ENCODE peak calls at places on chromosomes 4 and X, in four cellular contexts. Y is aorta; T is esophagus squamous epithelium; G is CD4-positive, alpha-beta T cell. S is an unnamed sample.

GRCh38 chr4:184097240-184097619 is 120.4 kb downstream of the ENPP6 start:
- DNase-seq in Y (peak), T (no peak), G (no peak), S (peak)

GRCh38 chrX:1502241-1502640 is 34.7 kb downstream of the P2RY8 start:
- DNase-seq in Y (peak), T (no peak), G (no peak), S (peak)

GRCh38 chr4:8643986-8644385 is 51.4 kb downstream of the CPZ start:
- DNase-seq in Y (peak), T (no peak), G (no peak), S (peak)

GRCh38 chr4:36168127-36168898 is 76.0 kb downstream of the ARAP2 start:
- DNase-seq in Y (no peak), T (no peak), G (no peak), S (no peak)

GRCh38 chr4:60345397-60345796 is 854.7 kb upstream of the ADGRL3 start:
- DNase-seq in Y (no peak), T (no peak), G (no peak), S (no peak)

GRCh38 chrX:132615396-132616131 is 126.7 kb upstream of the MBNL3 start:
- DNase-seq in Y (no peak), T (no peak), G (peak), S (peak)

GRCh38 chr4:138697771-138698170 is 317.8 kb upstream of the NOCT start:
- DNase-seq in Y (no peak), T (no peak), G (no peak), S (no peak)

GRCh38 chrX:97740886-97741285 is 857.2 kb downstream of the RPA4 start:
- DNase-seq in Y (no peak), T (no peak), G (no peak), S (no peak)

GRCh38 chrX:40773809-40774208 is 38.5 kb upstream of the MED14 start:
- DNase-seq in Y (no peak), T (no peak), G (no peak), S (no peak)

GRCh38 chr4:123924536-123924935 is 527.9 kb downstream of the SPRY1 start:
- DNase-seq in Y (no peak), T (no peak), G (no peak), S (no peak)

GRCh38 chrX:151177141-151178027 is 1.0 kb downstream of the GPR50 start:
- DNase-seq in Y (peak), T (no peak), G (no peak), S (no peak)

GRCh38 chr4:66956852-66957251 is 588.5 kb downstream of the CENPC start:
- DNase-seq in Y (no peak), T (no peak), G (no peak), S (no peak)

GRCh38 chrX:100072286-100072685 is 337.8 kb downstream of the PCDH19 start:
- DNase-seq in Y (no peak), T (no peak), G (no peak), S (no peak)

GRCh38 chr4:47482326-47482725 is 2.7 kb upstream of the ATP10D start:
- DNase-seq in Y (no peak), T (no peak), G (no peak), S (no peak)

GRCh38 chr4:102564399-102564921 is 63.3 kb downstream of the NFKB1 start:
- DNase-seq in Y (no peak), T (no peak), G (no peak), S (no peak)

GRCh38 chr4:7108660-7109059 is 40.8 kb upstream of the GRPEL1 start:
- DNase-seq in Y (peak), T (no peak), G (no peak), S (no peak)

GRCh38 chrX:152926279-152926678 is 28.4 kb downstream of the ZNF185 start:
- DNase-seq in Y (no peak), T (no peak), G (peak), S (no peak)

GRCh38 chr4:103198111-103198765 is at the start of gene CENPE:
- DNase-seq in Y (peak), T (peak), G (peak), S (peak)

GRCh38 chr4:54254915-54255246 is 25.8 kb downstream of the PDGFRA start:
- DNase-seq in Y (no peak), T (no peak), G (no peak), S (no peak)

GRCh38 chrX:39018526-39018925 is 217.3 kb downstream of the MID1IP1 start:
- DNase-seq in Y (no peak), T (no peak), G (no peak), S (no peak)

GRCh38 chr4:108045687-108046024 is 56.0 kb downstream of the HADH start:
- DNase-seq in Y (peak), T (no peak), G (no peak), S (no peak)

GRCh38 chr4:7765676-7766075 is 174.0 kb downstream of the AFAP1 start:
- DNase-seq in Y (peak), T (no peak), G (no peak), S (no peak)

GRCh38 chr4:156968479-156968984 is 3.1 kb downstream of the PDGFC start:
- DNase-seq in Y (peak), T (no peak), G (no peak), S (no peak)

GRCh38 chrX:154373340-154374306 is 811 bp downstream of the FLNA start:
- DNase-seq in Y (no peak), T (no peak), G (no peak), S (no peak)

GRCh38 chrX:41922694-41923171 is 621 bp downstream of the CASK start:
- DNase-seq in Y (peak), T (no peak), G (peak), S (peak)

GRCh38 chrX:129968968-129969367 is 13.5 kb upstream of the BCORL1 start:
- DNase-seq in Y (no peak), T (no peak), G (no peak), S (no peak)

GRCh38 chr4:106695846-106696245 is 327.3 kb upstream of the GIMD1 start:
- DNase-seq in Y (no peak), T (no peak), G (no peak), S (no peak)

GRCh38 chr4:10783351-10783750 is 98.8 kb upstream of the CLNK start:
- DNase-seq in Y (no peak), T (no peak), G (no peak), S (no peak)

GRCh38 chr4:140858897-140859296 is 102.7 kb upstream of the TBC1D9 start:
- DNase-seq in Y (no peak), T (no peak), G (no peak), S (no peak)

GRCh38 chr4:39104255-39104654 is 42.2 kb downstream of the KLHL5 start:
- DNase-seq in Y (no peak), T (no peak), G (no peak), S (no peak)

GRCh38 chr4:168850016-168850415 is 160.0 kb downstream of the CBR4 start:
- DNase-seq in Y (no peak), T (no peak), G (no peak), S (no peak)

GRCh38 chr4:112284662-112285411 is 867 bp downstream of the TIFA start:
- DNase-seq in Y (no peak), T (no peak), G (no peak), S (no peak)

GRCh38 chr4:8131210-8131609 is 27.4 kb downstream of the ABLIM2 start:
- DNase-seq in Y (no peak), T (no peak), G (no peak), S (no peak)

GRCh38 chr4:2862528-2862927 is 18.9 kb downstream of the ADD1 start:
- DNase-seq in Y (no peak), T (no peak), G (no peak), S (no peak)

GRCh38 chr4:2860391-2861348 is 17.0 kb downstream of the ADD1 start:
- DNase-seq in Y (no peak), T (no peak), G (no peak), S (no peak)

GRCh38 chr4:2863649-2864048 is 20.0 kb downstream of the ADD1 start:
- DNase-seq in Y (no peak), T (no peak), G (no peak), S (no peak)

GRCh38 chr4:2859514-2859913 is 15.9 kb downstream of the ADD1 start:
- DNase-seq in Y (no peak), T (no peak), G (no peak), S (no peak)

GRCh38 chr4:2861631-2862436 is 18.2 kb downstream of the ADD1 start:
- DNase-seq in Y (no peak), T (no peak), G (no peak), S (no peak)
- H3K27ac ChIP-seq in Y (no peak), T (peak), G (no peak), S (peak)

GRCh38 chr4:147831452-147832192 is 99.7 kb downstream of the ARHGAP10 start:
- DNase-seq in Y (no peak), T (no peak), G (no peak), S (no peak)
- H3K27ac ChIP-seq in Y (peak), T (peak), G (no peak), S (peak)

DNA sequence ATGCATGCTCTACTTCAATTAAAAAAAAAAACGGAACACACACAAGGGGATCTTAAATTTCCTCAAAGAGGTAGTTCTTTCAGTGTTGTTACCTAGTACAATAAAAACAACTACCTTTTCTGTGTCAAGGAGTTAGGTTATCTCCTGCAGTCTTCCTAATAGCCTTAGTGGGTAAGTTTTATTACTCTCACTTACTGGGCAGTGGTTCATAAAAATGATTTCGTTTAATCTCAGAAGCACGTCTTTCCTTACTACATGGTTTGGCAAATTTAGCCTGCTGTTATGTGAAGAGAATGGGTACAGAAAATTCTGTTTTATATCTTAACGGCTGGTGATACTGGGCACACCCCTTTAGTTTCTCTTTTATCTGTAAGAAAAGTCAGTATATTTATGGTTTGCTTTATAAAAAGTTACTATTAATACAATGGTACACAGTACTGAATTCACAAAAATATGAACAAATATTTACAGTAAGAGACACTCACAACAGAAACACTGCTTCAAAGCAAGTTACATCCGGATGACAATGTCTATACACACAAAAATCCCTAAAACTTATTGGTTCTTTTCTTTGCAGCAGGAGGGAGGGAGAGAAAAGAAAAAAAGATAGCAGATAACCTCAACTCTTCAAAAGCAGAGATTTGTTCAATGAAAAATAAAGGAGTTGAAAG is 8.8 kb downstream of the ADH5 start:
- DNase-seq in Y (no peak), T (no peak), G (no peak), S (no peak)
- H3K27ac ChIP-seq in Y (no peak), T (no peak), G (no peak), S (no peak)

GRCh38 chrX:35339796-35340195 is 397.2 kb downstream of the FAM47B start:
- DNase-seq in Y (no peak), T (no peak), G (no peak), S (no peak)

DNA sequence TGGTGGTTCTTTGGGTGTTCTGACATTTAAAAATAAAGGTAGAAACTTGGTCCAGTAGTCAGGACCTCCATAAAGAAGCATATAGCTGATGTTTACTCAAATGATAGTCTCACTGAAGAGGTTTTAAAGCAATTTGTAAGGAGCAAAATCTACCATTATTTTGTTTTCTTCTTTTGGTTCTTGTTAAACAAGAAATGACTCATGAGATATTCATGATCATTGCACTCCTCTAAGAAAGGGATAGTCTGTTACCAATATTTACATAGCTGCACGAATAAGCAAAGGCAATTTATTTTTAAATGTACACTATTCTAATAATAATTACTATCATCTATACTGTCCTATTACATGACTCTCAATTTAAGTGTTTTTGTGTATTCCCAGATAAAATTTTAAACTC is 397.9 kb downstream of the FAM47B start:
- DNase-seq in Y (no peak), T (no peak), G (no peak), S (no peak)
- H3K27ac ChIP-seq in Y (no peak), T (no peak), G (no peak), S (no peak)

DNA sequence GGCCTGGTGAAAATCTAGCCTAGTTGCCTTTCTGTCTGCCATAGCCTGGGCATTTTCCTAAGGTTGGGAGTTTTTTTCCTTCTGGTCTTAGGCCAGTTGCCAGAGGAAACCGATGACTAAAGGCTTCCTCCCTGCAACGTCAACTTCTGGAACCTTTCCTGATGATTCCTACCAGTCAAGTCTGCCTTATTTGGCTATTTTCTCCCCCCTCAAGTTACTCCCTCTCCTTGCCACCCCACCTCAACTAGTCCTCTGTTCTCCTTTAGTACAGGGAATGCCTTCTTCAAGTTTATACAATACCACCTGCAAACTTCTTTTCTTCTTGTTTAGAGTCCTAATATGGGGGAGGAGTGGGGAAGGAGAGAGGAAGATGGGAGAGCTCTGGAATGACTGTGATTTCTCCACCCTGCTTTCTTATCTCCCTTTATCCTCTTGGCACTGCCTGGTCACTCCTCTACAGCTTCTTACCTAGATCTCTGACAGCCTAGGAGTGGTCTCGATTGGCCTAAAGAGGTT is 10.6 kb downstream of the MSN start:
- DNase-seq in Y (no peak), T (no peak), G (no peak), S (no peak)
- H3K27ac ChIP-seq in Y (peak), T (peak), G (peak), S (peak)

DNA sequence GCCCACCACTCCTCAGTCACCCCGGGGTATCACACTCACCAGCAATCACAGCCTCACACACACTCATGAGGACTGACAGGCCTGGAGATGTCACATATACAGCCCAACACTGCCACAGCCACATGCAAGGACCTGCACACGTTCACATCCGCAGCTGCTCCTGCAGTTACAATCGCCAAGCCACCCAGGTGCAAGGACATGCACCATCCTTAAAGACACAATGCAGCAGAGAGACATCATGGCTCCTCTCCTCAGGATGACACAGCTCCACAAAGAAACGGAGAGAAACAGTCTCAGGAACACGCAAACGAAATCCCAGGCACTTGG is 1.1 kb downstream of the PCSK1N start:
- DNase-seq in Y (peak), T (no peak), G (no peak), S (no peak)
- H3K27ac ChIP-seq in Y (no peak), T (no peak), G (no peak), S (no peak)

GRCh38 chrX:18887177-18887820 is 96.6 kb downstream of the PHKA2 start:
- DNase-seq in Y (peak), T (no peak), G (no peak), S (no peak)
- H3K27ac ChIP-seq in Y (peak), T (peak), G (no peak), S (peak)

DNA sequence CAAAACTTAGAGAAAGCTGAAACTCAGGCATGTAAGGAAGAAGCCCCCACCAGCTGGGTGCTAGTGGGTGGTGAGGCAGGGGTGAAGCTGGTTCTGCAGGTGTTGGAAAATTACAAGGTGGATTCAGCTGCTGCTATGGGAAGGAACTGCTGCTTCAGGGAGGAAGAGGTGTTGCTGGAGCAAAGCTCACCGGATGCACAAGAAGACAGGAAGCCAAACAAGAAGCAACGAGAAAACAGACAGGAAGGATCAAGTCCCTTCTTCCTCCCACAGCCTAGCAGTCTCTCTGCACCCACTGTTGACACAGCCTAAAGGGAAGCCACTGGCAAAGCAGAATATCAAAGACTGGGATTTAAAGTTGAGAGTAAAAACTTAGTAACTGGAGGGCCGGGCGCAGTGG is 100.2 kb upstream of the JADE1 start:
- DNase-seq in Y (no peak), T (no peak), G (no peak), S (no peak)
- H3K27ac ChIP-seq in Y (no peak), T (no peak), G (no peak), S (no peak)

DNA sequence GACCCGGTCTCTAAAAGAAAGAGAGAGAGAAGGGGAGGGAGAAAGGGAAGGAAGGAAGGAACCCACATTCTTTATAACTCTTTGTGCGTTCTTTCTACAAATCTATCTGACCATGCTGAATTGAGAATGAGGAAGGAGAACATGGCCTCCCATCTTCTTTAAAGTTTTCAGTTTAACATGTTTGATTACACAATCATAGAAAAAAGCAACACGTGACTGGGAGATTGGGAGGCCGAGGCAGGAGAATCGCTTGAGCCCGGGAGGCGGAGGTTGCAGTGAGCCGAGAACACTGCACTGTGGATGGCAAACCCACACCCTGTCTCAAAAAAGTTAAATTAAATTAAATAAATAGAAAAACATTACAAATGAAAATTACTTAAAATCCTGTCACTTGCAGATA is 254.5 kb downstream of the RAPGEF2 start:
- DNase-seq in Y (no peak), T (no peak), G (no peak), S (no peak)
- H3K27ac ChIP-seq in Y (no peak), T (no peak), G (no peak), S (no peak)